ENCODE peak calls at places on chromosomes 3 and 15, in nine cellular contexts. K is T-helper 2 cell; D is AG08396; Q is NCI-H460; O is stimulated activated CD8-positive, alpha-beta memory T cell treated with anti-CD3 and anti-CD28 coated beads, Interleukin-4, amount 100 ng/mL, for 1 hour; C is mesothelial cell of epicardium; X is tibial nerve; E is MV-4-11; S is AG04450. T is an unnamed sample.

GRCh38 chr15:60729850-60730458 is 251.0 kb upstream of the ICE2 start:
- DNase-seq in K (no peak), D (no peak), Q (no peak), O (no peak), C (no peak), X (no peak), E (no peak), S (no peak), T (no peak)

GRCh38 chr3:196585044-196585757 is 16.7 kb downstream of the FBXO45 start:
- DNase-seq in K (no peak), D (no peak), Q (no peak), O (no peak), C (no peak), X (no peak), E (no peak), S (no peak), T (peak; percentile 18)

GRCh38 chr15:85646538-85647091 is 148.1 kb downstream of the KLHL25 start:
- DNase-seq in K (peak; percentile 77), D (peak; percentile 18), Q (no peak), O (no peak), C (no peak), X (no peak), E (peak; percentile 88), S (peak; percentile 58), T (peak; percentile 70)

GRCh38 chr15:41971089-41971892 is 1.1 kb downstream of the EHD4 start:
- DNase-seq in K (peak; percentile 92), D (peak; percentile 74), Q (peak; percentile 25), O (peak; percentile 56), C (peak; percentile 54), X (no peak), E (peak; percentile 14), S (no peak), T (peak; percentile 61)

GRCh38 chr3:171095063-171095462 is 68.5 kb upstream of the SLC2A2 start:
- DNase-seq in K (peak; percentile 7), D (no peak), Q (no peak), O (no peak), C (no peak), X (no peak), E (no peak), S (no peak), T (peak; percentile 50)

GRCh38 chr3:108159865-108160264 is 62.4 kb downstream of the IFT57 start:
- DNase-seq in K (no peak), D (no peak), Q (no peak), O (no peak), C (no peak), X (no peak), E (no peak), S (no peak), T (no peak)

GRCh38 chr3:46918202-46918601 is 40.7 kb downstream of the PTH1R start:
- DNase-seq in K (no peak), D (no peak), Q (no peak), O (no peak), C (no peak), X (no peak), E (no peak), S (no peak), T (peak; percentile 17)

GRCh38 chr15:98794754-98795153 is 146.4 kb downstream of the IGF1R start:
- DNase-seq in K (no peak), D (no peak), Q (no peak), O (no peak), C (no peak), X (no peak), E (no peak), S (peak; percentile 56), T (no peak)

GRCh38 chr15:80585544-80586018 is 109.5 kb upstream of the ABHD17C start:
- DNase-seq in K (peak; percentile 14), D (no peak), Q (no peak), O (no peak), C (no peak), X (no peak), E (no peak), S (no peak), T (no peak)

GRCh38 chr3:31724144-31724543 is 191.4 kb downstream of the STT3B start:
- DNase-seq in K (no peak), D (no peak), Q (no peak), O (no peak), C (no peak), X (no peak), E (no peak), S (no peak), T (no peak)

GRCh38 chr3:123344175-123344908 is 104.5 kb downstream of the ADCY5 start:
- DNase-seq in K (peak; percentile 8), D (peak; percentile 60), Q (no peak), O (no peak), C (no peak), X (no peak), E (peak; percentile 80), S (no peak), T (peak; percentile 15)